ENCODE peak calls at places on chromosomes 7 and 10, in ten cellular contexts. One of them, this sample, is unnamed.

GRCh38 chr7:91929463-91929862 is 11.2 kb upstream of the AKAP9 start:
- DNase-seq in upper lobe of right lung: no peak
- DNase-seq in endothelial cell: no peak
- DNase-seq in neural crest cell: no peak
- DNase-seq in adrenal gland: no peak
- DNase-seq in lung: no peak
- DNase-seq in SK-N-SH: no peak
- DNase-seq in colonic mucosa: no peak
- DNase-seq in A549: peak
- DNase-seq in nephron progenitor cell: no peak
- DNase-seq in this sample: no peak

GRCh38 chr10:61541960-61542359 is 88.8 kb upstream of the TMEM26 start:
- DNase-seq in upper lobe of right lung: no peak
- DNase-seq in endothelial cell: no peak
- DNase-seq in neural crest cell: no peak
- DNase-seq in adrenal gland: no peak
- DNase-seq in lung: no peak
- DNase-seq in SK-N-SH: no peak
- DNase-seq in colonic mucosa: no peak
- DNase-seq in A549: no peak
- DNase-seq in nephron progenitor cell: no peak
- DNase-seq in this sample: no peak

GRCh38 chr7:93948106-93948505 is 26.6 kb downstream of the GNG11 start:
- DNase-seq in upper lobe of right lung: no peak
- DNase-seq in endothelial cell: no peak
- DNase-seq in neural crest cell: no peak
- DNase-seq in adrenal gland: no peak
- DNase-seq in lung: no peak
- DNase-seq in SK-N-SH: no peak
- DNase-seq in colonic mucosa: no peak
- DNase-seq in A549: no peak
- DNase-seq in nephron progenitor cell: no peak
- DNase-seq in this sample: no peak

GRCh38 chr7:116177009-116177408 is 33.3 kb upstream of the TES start:
- DNase-seq in upper lobe of right lung: no peak
- DNase-seq in endothelial cell: no peak
- DNase-seq in neural crest cell: no peak
- DNase-seq in adrenal gland: no peak
- DNase-seq in lung: no peak
- DNase-seq in SK-N-SH: no peak
- DNase-seq in colonic mucosa: no peak
- DNase-seq in A549: peak
- DNase-seq in nephron progenitor cell: no peak
- DNase-seq in this sample: no peak

GRCh38 chr10:115657161-115657850 is 564.1 kb downstream of the ATRNL1 start:
- DNase-seq in upper lobe of right lung: no peak
- DNase-seq in endothelial cell: no peak
- DNase-seq in neural crest cell: no peak
- DNase-seq in adrenal gland: no peak
- DNase-seq in lung: no peak
- DNase-seq in SK-N-SH: no peak
- DNase-seq in colonic mucosa: no peak
- DNase-seq in A549: no peak
- DNase-seq in nephron progenitor cell: no peak
- DNase-seq in this sample: no peak

GRCh38 chr10:43461950-43462349 is 25.0 kb downstream of the ZNF487 start:
- DNase-seq in upper lobe of right lung: no peak
- DNase-seq in endothelial cell: peak
- DNase-seq in neural crest cell: peak
- DNase-seq in adrenal gland: no peak
- DNase-seq in lung: no peak
- DNase-seq in SK-N-SH: peak
- DNase-seq in colonic mucosa: peak
- DNase-seq in A549: peak
- DNase-seq in nephron progenitor cell: peak
- DNase-seq in this sample: peak

GRCh38 chr10:36473122-36473521 is 652.3 kb upstream of the ANKRD30A start:
- DNase-seq in upper lobe of right lung: no peak
- DNase-seq in endothelial cell: no peak
- DNase-seq in neural crest cell: no peak
- DNase-seq in adrenal gland: no peak
- DNase-seq in lung: no peak
- DNase-seq in SK-N-SH: no peak
- DNase-seq in colonic mucosa: no peak
- DNase-seq in A549: no peak
- DNase-seq in nephron progenitor cell: no peak
- DNase-seq in this sample: no peak

GRCh38 chr10:62015994-62016393 is 114.5 kb downstream of the ARID5B start:
- DNase-seq in upper lobe of right lung: no peak
- DNase-seq in endothelial cell: no peak
- DNase-seq in neural crest cell: no peak
- DNase-seq in adrenal gland: no peak
- DNase-seq in lung: no peak
- DNase-seq in SK-N-SH: peak
- DNase-seq in colonic mucosa: no peak
- DNase-seq in A549: no peak
- DNase-seq in nephron progenitor cell: no peak
- DNase-seq in this sample: no peak

GRCh38 chr7:57426629-57427003 is 23.4 kb upstream of the ZNF716 start:
- DNase-seq in upper lobe of right lung: no peak
- DNase-seq in endothelial cell: no peak
- DNase-seq in neural crest cell: no peak
- DNase-seq in adrenal gland: no peak
- DNase-seq in lung: peak
- DNase-seq in SK-N-SH: no peak
- DNase-seq in colonic mucosa: no peak
- DNase-seq in A549: no peak
- DNase-seq in nephron progenitor cell: no peak
- DNase-seq in this sample: no peak

GRCh38 chr7:132169730-132170129 is 406.5 kb downstream of the PLXNA4 start:
- DNase-seq in upper lobe of right lung: no peak
- DNase-seq in endothelial cell: no peak
- DNase-seq in neural crest cell: no peak
- DNase-seq in adrenal gland: no peak
- DNase-seq in lung: no peak
- DNase-seq in SK-N-SH: no peak
- DNase-seq in colonic mucosa: no peak
- DNase-seq in A549: no peak
- DNase-seq in nephron progenitor cell: no peak
- DNase-seq in this sample: no peak

GRCh38 chr7:43954524-43955228 is 28.4 kb downstream of the UBE2D4 start:
- DNase-seq in upper lobe of right lung: no peak
- DNase-seq in endothelial cell: peak
- DNase-seq in neural crest cell: peak
- DNase-seq in adrenal gland: peak
- DNase-seq in lung: no peak
- DNase-seq in SK-N-SH: peak
- DNase-seq in colonic mucosa: no peak
- DNase-seq in A549: peak
- DNase-seq in nephron progenitor cell: peak
- DNase-seq in this sample: no peak

GRCh38 chr7:123070702-123071286 is 75.3 kb upstream of the TAS2R16 start:
- DNase-seq in upper lobe of right lung: no peak
- DNase-seq in endothelial cell: no peak
- DNase-seq in neural crest cell: peak
- DNase-seq in adrenal gland: no peak
- DNase-seq in lung: no peak
- DNase-seq in SK-N-SH: peak
- DNase-seq in colonic mucosa: no peak
- DNase-seq in A549: peak
- DNase-seq in nephron progenitor cell: no peak
- DNase-seq in this sample: no peak

GRCh38 chr7:75820688-75821087 is 7.1 kb upstream of the CCL24 start:
- DNase-seq in upper lobe of right lung: no peak
- DNase-seq in endothelial cell: no peak
- DNase-seq in neural crest cell: no peak
- DNase-seq in adrenal gland: no peak
- DNase-seq in lung: no peak
- DNase-seq in SK-N-SH: no peak
- DNase-seq in colonic mucosa: no peak
- DNase-seq in A549: no peak
- DNase-seq in nephron progenitor cell: no peak
- DNase-seq in this sample: no peak

GRCh38 chr10:31620236-31621151 is 301.5 kb downstream of the ZEB1 start:
- DNase-seq in upper lobe of right lung: no peak
- DNase-seq in endothelial cell: peak
- DNase-seq in neural crest cell: no peak
- DNase-seq in adrenal gland: no peak
- DNase-seq in lung: peak
- DNase-seq in SK-N-SH: no peak
- DNase-seq in colonic mucosa: peak
- DNase-seq in A549: peak
- DNase-seq in nephron progenitor cell: peak
- DNase-seq in this sample: no peak

GRCh38 chr7:157195868-157196267 is 57.1 kb downstream of the UBE3C start:
- DNase-seq in upper lobe of right lung: no peak
- DNase-seq in endothelial cell: no peak
- DNase-seq in neural crest cell: no peak
- DNase-seq in adrenal gland: no peak
- DNase-seq in lung: no peak
- DNase-seq in SK-N-SH: no peak
- DNase-seq in colonic mucosa: no peak
- DNase-seq in A549: no peak
- DNase-seq in nephron progenitor cell: no peak
- DNase-seq in this sample: no peak

GRCh38 chr7:159272739-159273138 is 128.1 kb upstream of the VIPR2 start:
- DNase-seq in upper lobe of right lung: no peak
- DNase-seq in endothelial cell: no peak
- DNase-seq in neural crest cell: no peak
- DNase-seq in adrenal gland: no peak
- DNase-seq in lung: no peak
- DNase-seq in SK-N-SH: no peak
- DNase-seq in colonic mucosa: no peak
- DNase-seq in A549: no peak
- DNase-seq in nephron progenitor cell: no peak
- DNase-seq in this sample: no peak

GRCh38 chr7:153433223-153433622 is 619.0 kb upstream of the DPP6 start:
- DNase-seq in upper lobe of right lung: no peak
- DNase-seq in endothelial cell: no peak
- DNase-seq in neural crest cell: no peak
- DNase-seq in adrenal gland: no peak
- DNase-seq in lung: no peak
- DNase-seq in SK-N-SH: no peak
- DNase-seq in colonic mucosa: no peak
- DNase-seq in A549: no peak
- DNase-seq in nephron progenitor cell: no peak
- DNase-seq in this sample: no peak

GRCh38 chr10:127919418-127920191 is 12.7 kb downstream of the PTPRE start:
- DNase-seq in upper lobe of right lung: no peak
- DNase-seq in endothelial cell: no peak
- DNase-seq in neural crest cell: no peak
- DNase-seq in adrenal gland: no peak
- DNase-seq in lung: no peak
- DNase-seq in SK-N-SH: peak
- DNase-seq in colonic mucosa: no peak
- DNase-seq in A549: peak
- DNase-seq in nephron progenitor cell: no peak
- DNase-seq in this sample: no peak
- TF ChIP-seq CTCF in upper lobe of right lung: peak
- TF ChIP-seq CTCF in endothelial cell: no peak
- TF ChIP-seq CTCF in neural crest cell: peak
- TF ChIP-seq CTCF in adrenal gland: no peak
- TF ChIP-seq CTCF in lung: no peak
- TF ChIP-seq CTCF in SK-N-SH: peak
- TF ChIP-seq CTCF in colonic mucosa: no peak
- TF ChIP-seq CTCF in A549: no peak
- TF ChIP-seq CTCF in nephron progenitor cell: no peak
- TF ChIP-seq CTCF in this sample: no peak

DNA sequence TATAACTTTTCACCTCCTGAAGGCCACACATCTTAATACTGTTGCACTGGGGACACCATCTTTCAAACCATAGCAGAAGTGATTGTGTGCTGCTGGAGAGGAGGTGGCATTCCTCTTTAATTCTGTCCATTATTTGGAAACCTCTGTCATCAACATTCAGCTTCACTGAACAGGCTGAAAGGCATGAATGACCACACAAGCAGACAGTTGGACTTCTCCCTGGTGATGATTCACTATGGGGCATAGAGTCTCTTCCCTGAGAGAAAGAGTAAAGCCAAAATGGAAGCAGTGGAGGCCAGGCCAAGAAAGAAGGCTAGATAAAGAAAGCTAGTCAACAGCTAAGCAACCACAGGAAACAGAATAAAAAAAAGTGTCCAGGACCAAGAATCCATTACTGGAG is 113.1 kb upstream of the VSTM2A start:
- DNase-seq in upper lobe of right lung: no peak
- DNase-seq in endothelial cell: no peak
- DNase-seq in neural crest cell: no peak
- DNase-seq in adrenal gland: no peak
- DNase-seq in lung: no peak
- DNase-seq in SK-N-SH: no peak
- DNase-seq in colonic mucosa: no peak
- DNase-seq in A549: no peak
- DNase-seq in nephron progenitor cell: no peak
- DNase-seq in this sample: no peak
- TF ChIP-seq CTCF in upper lobe of right lung: no peak
- TF ChIP-seq CTCF in endothelial cell: no peak
- TF ChIP-seq CTCF in neural crest cell: no peak
- TF ChIP-seq CTCF in adrenal gland: no peak
- TF ChIP-seq CTCF in lung: no peak
- TF ChIP-seq CTCF in SK-N-SH: no peak
- TF ChIP-seq CTCF in colonic mucosa: no peak
- TF ChIP-seq CTCF in A549: no peak
- TF ChIP-seq CTCF in nephron progenitor cell: no peak
- TF ChIP-seq CTCF in this sample: no peak

GRCh38 chr10:117443677-117444022 is 68.4 kb upstream of the PDZD8 start:
- DNase-seq in upper lobe of right lung: no peak
- DNase-seq in endothelial cell: no peak
- DNase-seq in neural crest cell: no peak
- DNase-seq in adrenal gland: no peak
- DNase-seq in lung: no peak
- DNase-seq in SK-N-SH: no peak
- DNase-seq in colonic mucosa: no peak
- DNase-seq in A549: no peak
- DNase-seq in nephron progenitor cell: no peak
- DNase-seq in this sample: no peak
- TF ChIP-seq CTCF in upper lobe of right lung: no peak
- TF ChIP-seq CTCF in endothelial cell: no peak
- TF ChIP-seq CTCF in neural crest cell: no peak
- TF ChIP-seq CTCF in adrenal gland: no peak
- TF ChIP-seq CTCF in lung: no peak
- TF ChIP-seq CTCF in SK-N-SH: no peak
- TF ChIP-seq CTCF in colonic mucosa: no peak
- TF ChIP-seq CTCF in A549: no peak
- TF ChIP-seq CTCF in nephron progenitor cell: no peak
- TF ChIP-seq CTCF in this sample: no peak

DNA sequence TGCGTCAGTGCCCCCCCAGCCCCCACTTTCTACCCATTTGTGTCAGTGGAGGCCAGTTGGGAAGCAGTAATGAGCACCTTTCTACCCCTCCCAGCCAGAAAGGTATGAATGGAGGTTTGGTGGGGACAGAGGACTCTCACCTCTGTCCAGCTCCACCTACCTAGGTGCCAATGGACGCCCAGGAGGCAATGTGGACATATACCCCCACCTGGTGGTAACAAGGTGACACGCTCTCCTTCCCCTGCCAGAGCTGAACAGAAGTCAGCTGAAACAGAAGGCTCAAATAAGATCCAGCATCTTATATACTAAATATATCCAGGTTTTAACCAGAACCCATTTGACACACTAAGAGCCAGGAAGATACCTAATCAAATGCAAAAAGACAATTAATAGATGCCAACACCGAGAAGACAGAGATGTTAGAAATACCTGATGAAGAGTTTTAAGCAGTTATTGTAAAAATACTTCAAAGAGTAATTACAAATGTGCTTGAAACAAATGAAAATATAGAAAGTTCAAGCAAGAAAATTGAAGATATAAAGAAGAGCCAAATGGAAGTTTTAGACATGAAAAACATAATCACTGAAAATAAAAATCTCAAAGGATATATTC is 18.4 kb upstream of the SORCS3 start:
- DNase-seq in upper lobe of right lung: no peak
- DNase-seq in endothelial cell: peak
- DNase-seq in neural crest cell: no peak
- DNase-seq in adrenal gland: no peak
- DNase-seq in lung: no peak
- DNase-seq in SK-N-SH: peak
- DNase-seq in colonic mucosa: no peak
- DNase-seq in A549: peak
- DNase-seq in nephron progenitor cell: peak
- DNase-seq in this sample: peak
- TF ChIP-seq CTCF in upper lobe of right lung: no peak
- TF ChIP-seq CTCF in endothelial cell: peak
- TF ChIP-seq CTCF in neural crest cell: peak
- TF ChIP-seq CTCF in adrenal gland: peak
- TF ChIP-seq CTCF in lung: no peak
- TF ChIP-seq CTCF in SK-N-SH: peak
- TF ChIP-seq CTCF in colonic mucosa: no peak
- TF ChIP-seq CTCF in A549: peak
- TF ChIP-seq CTCF in nephron progenitor cell: peak
- TF ChIP-seq CTCF in this sample: peak

This sample was measured in keratinocyte.